ENCODE peak calls at places on chromosome 11, in nine cellular contexts. P, B, W, M, R, G, D, H and F are unnamed samples. For H3K9me3, the result is how much of the 10 kb centered on the place peaks cover.

GRCh38 chr11:26828291-26828690 is 106.4 kb upstream of the SLC5A12 start:
- DNase-seq in P (no peak), B (no peak), W (no peak), M (no peak), R (no peak), G (no peak), D (no peak), H (no peak), F (no peak)

GRCh38 chr11:72141066-72141465 is 5.5 kb downstream of the FOLR3 start:
- DNase-seq in P (no peak), B (no peak), W (no peak), M (no peak), R (no peak), G (no peak), D (no peak), H (no peak), F (no peak)

GRCh38 chr11:86698634-86699033 is 26.2 kb upstream of the ME3 start:
- DNase-seq in P (no peak), B (no peak), W (no peak), M (no peak), R (no peak), G (no peak), D (no peak), H (no peak), F (no peak)

GRCh38 chr11:95076416-95076815 is 9.7 kb downstream of the SRSF8 start:
- DNase-seq in P (no peak), B (peak), W (peak), M (no peak), R (no peak), G (no peak), D (no peak), H (no peak), F (no peak)

GRCh38 chr11:400241-400729 is 6.3 kb downstream of the PKP3 start:
- DNase-seq in P (no peak), B (no peak), W (no peak), M (no peak), R (no peak), G (no peak), D (no peak), H (no peak), F (no peak)

GRCh38 chr11:94312339-94312738 is 8.0 kb downstream of the IZUMO1R start:
- DNase-seq in P (no peak), B (no peak), W (no peak), M (no peak), R (no peak), G (no peak), D (no peak), H (no peak), F (no peak)

GRCh38 chr11:128587415-128587814 is at the start of gene ETS1:
- DNase-seq in P (no peak), B (no peak), W (no peak), M (no peak), R (no peak), G (no peak), D (no peak), H (peak), F (peak)

GRCh38 chr11:10324474-10324873 is 19.6 kb downstream of the ADM start:
- DNase-seq in P (no peak), B (no peak), W (no peak), M (no peak), R (no peak), G (no peak), D (no peak), H (no peak), F (no peak)

GRCh38 chr11:12287009-12287373 is 90.4 kb upstream of the PARVA start:
- DNase-seq in P (peak), B (no peak), W (peak), M (peak), R (peak), G (no peak), D (no peak), H (no peak), F (no peak)

GRCh38 chr11:107969219-107969618 is 39.5 kb upstream of the CUL5 start:
- DNase-seq in P (no peak), B (no peak), W (no peak), M (no peak), R (no peak), G (peak), D (no peak), H (no peak), F (no peak)

GRCh38 chr11:2300290-2300935 is 1.3 kb downstream of the C11orf21 start:
- DNase-seq in P (peak), B (no peak), W (peak), M (peak), R (no peak), G (no peak), D (no peak), H (no peak), F (peak)

GRCh38 chr11:30458541-30458940 is 127.6 kb downstream of the MPPED2 start:
- DNase-seq in P (no peak), B (no peak), W (no peak), M (no peak), R (no peak), G (no peak), D (no peak), H (no peak), F (no peak)

GRCh38 chr11:86134580-86135318 is 65.9 kb upstream of the PICALM start:
- DNase-seq in P (no peak), B (no peak), W (no peak), M (no peak), R (no peak), G (peak), D (no peak), H (no peak), F (no peak)

GRCh38 chr11:10233581-10233980 is 60.4 kb downstream of the SBF2 start:
- DNase-seq in P (no peak), B (no peak), W (no peak), M (no peak), R (no peak), G (peak), D (no peak), H (no peak), F (no peak)

GRCh38 chr11:61828629-61829407 is 718 bp downstream of the FADS2 start:
- DNase-seq in P (no peak), B (peak), W (peak), M (peak), R (no peak), G (no peak), D (no peak), H (peak), F (peak)

GRCh38 chr11:46856605-46857339 is 10.7 kb upstream of the CKAP5 start:
- DNase-seq in P (no peak), B (no peak), W (no peak), M (no peak), R (no peak), G (no peak), D (no peak), H (no peak), F (no peak)

GRCh38 chr11:28743101-28743550 is 634.9 kb downstream of the METTL15 start:
- DNase-seq in P (no peak), B (no peak), W (no peak), M (no peak), R (no peak), G (no peak), D (no peak), H (no peak), F (no peak)

GRCh38 chr11:76105637-76106036 is 100.7 kb downstream of the WNT11 start:
- DNase-seq in P (no peak), B (no peak), W (no peak), M (no peak), R (no peak), G (no peak), D (no peak), H (no peak), F (no peak)

GRCh38 chr11:76107946-76108345 is 98.4 kb downstream of the WNT11 start:
- DNase-seq in P (no peak), B (no peak), W (no peak), M (no peak), R (no peak), G (no peak), D (no peak), H (no peak), F (no peak)

DNA sequence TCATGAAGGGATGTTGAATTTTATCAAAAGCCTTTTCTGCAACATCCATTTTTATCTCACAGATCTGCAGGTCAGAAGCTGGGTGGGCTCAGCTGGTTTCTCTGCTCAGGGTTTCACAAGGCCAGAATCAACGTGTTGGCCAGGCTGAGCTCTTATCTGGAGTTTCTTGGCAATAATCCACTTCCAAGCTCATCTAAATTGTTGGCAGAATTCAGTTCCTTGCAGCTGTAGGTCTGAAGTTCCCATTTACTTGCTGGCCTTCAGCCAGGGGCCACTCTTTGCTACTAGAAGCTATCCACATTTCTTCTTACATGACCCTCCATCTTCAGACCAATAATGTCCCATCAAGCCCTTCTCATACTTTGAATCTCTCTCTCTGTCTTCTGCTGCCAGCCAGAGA is 103.5 kb downstream of the WNT11 start:
- DNase-seq in P (no peak), B (peak), W (no peak), M (peak), R (peak), G (peak), D (no peak), H (no peak), F (no peak)
- H3K27ac ChIP-seq in P (no peak), B (no peak), W (no peak), M (no peak), R (no peak), G (no peak), D (no peak), H (no peak), F (no peak)

GRCh38 chr11:119153049-119153818 is 4.4 kb downstream of the ABCG4 start:
- DNase-seq in P (no peak), B (no peak), W (no peak), M (no peak), R (no peak), G (no peak), D (no peak), H (peak), F (no peak)
- TF ChIP-seq CTCF in P (no peak), B (no peak), W (no peak), M (no peak), R (no peak), G (peak), D (peak), H (no peak), F (no peak)

GRCh38 chr11:35332524-35332923 is 86.8 kb downstream of the SLC1A2 start:
- DNase-seq in P (no peak), B (no peak), W (no peak), M (no peak), R (no peak), G (no peak), D (no peak), H (no peak), F (no peak)

GRCh38 chr11:35334385-35335090 is 84.8 kb downstream of the SLC1A2 start:
- DNase-seq in P (no peak), B (no peak), W (no peak), M (no peak), R (no peak), G (no peak), D (no peak), H (no peak), F (no peak)

GRCh38 chr11:35330156-35330889 is 89.0 kb downstream of the SLC1A2 start:
- DNase-seq in P (no peak), B (no peak), W (no peak), M (no peak), R (no peak), G (no peak), D (peak), H (no peak), F (no peak)

GRCh38 chr11:35327829-35328228 is 91.5 kb downstream of the SLC1A2 start:
- DNase-seq in P (no peak), B (no peak), W (no peak), M (no peak), R (no peak), G (no peak), D (no peak), H (no peak), F (no peak)

GRCh38 chr11:35330924-35331323 is 88.4 kb downstream of the SLC1A2 start:
- DNase-seq in P (no peak), B (no peak), W (no peak), M (no peak), R (no peak), G (no peak), D (no peak), H (no peak), F (no peak)
- H3K9me3 ChIP-seq in P (under half), B (under half), W (under half), M (under half), R (under half), G (under half), D (under half), H (under half), F (under half)

GRCh38 chr11:101127348-101127698 is 2.3 kb downstream of the PGR start:
- DNase-seq in P (no peak), B (peak), W (peak), M (peak), R (peak), G (peak), D (no peak), H (peak), F (no peak)
- H3K27ac ChIP-seq in P (peak), B (no peak), W (peak), M (peak), R (peak), G (peak), D (no peak), H (no peak), F (no peak)

GRCh38 chr11:43366597-43367121 is 7.9 kb downstream of the TTC17 start:
- DNase-seq in P (no peak), B (no peak), W (no peak), M (no peak), R (no peak), G (peak), D (no peak), H (no peak), F (no peak)

GRCh38 chr11:43367382-43368178 is 8.9 kb downstream of the TTC17 start:
- DNase-seq in P (no peak), B (no peak), W (no peak), M (no peak), R (no peak), G (peak), D (no peak), H (no peak), F (no peak)
- TF ChIP-seq CTCF in P (no peak), B (no peak), W (no peak), M (no peak), R (no peak), G (no peak), D (no peak), H (no peak), F (no peak)

DNA sequence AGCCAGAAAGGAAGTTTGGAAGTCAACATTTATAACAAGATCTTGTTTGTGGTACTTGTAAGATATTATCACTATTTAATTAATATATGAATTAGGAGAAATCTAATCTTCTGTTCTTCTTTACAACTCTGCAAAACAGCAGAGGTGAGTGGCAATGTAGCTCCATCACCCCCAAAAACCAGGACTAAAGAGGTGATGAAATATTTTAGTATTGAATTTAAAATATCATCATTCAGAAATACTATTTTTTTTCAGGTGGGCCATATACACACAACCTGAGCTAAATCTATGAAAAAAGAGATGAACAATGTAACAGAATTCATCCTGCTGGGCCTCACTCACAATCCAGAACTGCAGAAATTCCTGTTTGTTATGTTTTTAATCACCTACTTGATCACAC is at the start of gene OR4C45:
- DNase-seq in P (no peak), B (no peak), W (no peak), M (no peak), R (no peak), G (no peak), D (no peak), H (no peak), F (no peak)
- H3K9me3 ChIP-seq in P (under half), B (under half), W (under half), M (under half), R (under half), G (under half), D (half or more), H (under half), F (under half)

GRCh38 chr11:130469181-130469580 is 20.7 kb downstream of the ADAMTS15 start:
- DNase-seq in P (no peak), B (no peak), W (no peak), M (peak), R (no peak), G (no peak), D (no peak), H (no peak), F (no peak)
- H3K27ac ChIP-seq in P (no peak), B (no peak), W (no peak), M (no peak), R (no peak), G (no peak), D (no peak), H (no peak), F (no peak)

GRCh38 chr11:124277809-124278208 is 21.6 kb downstream of the OR8G5 start:
- DNase-seq in P (no peak), B (no peak), W (no peak), M (no peak), R (no peak), G (no peak), D (no peak), H (peak), F (no peak)
- TF ChIP-seq CTCF in P (no peak), B (no peak), W (no peak), M (no peak), R (peak), G (no peak), D (peak), H (no peak), F (no peak)

GRCh38 chr11:114605370-114605769 is 9.8 kb upstream of the NXPE4 start:
- DNase-seq in P (no peak), B (no peak), W (no peak), M (no peak), R (no peak), G (no peak), D (no peak), H (no peak), F (no peak)
- H3K9me3 ChIP-seq in P (under half), B (under half), W (under half), M (under half), R (under half), G (under half), D (under half), H (under half), F (under half)